ENCODE peak calls at places on chromosomes 12 and 14, in nine cellular contexts. S is A549; U is body of pancreas; K is CD4-positive, CD25-positive, alpha-beta regulatory T cell; N is HCT116; X is left ventricle myocardium inferior; J is hepatocyte; G is kidney; B is cardiac fibroblast. O is an unnamed sample.

GRCh38 chr12:45425426-45425825 is 209.5 kb downstream of the ANO6 start:
- DNase-seq in U (no peak), S (no peak), K (no peak), G (no peak), B (no peak), N (no peak), X (no peak), J (no peak), O (peak; percentile 69)

GRCh38 chr12:131832393-131833231 is 4.4 kb downstream of the MMP17 start:
- DNase-seq in G (no peak), S (peak; percentile 84), B (peak; percentile 68), X (peak; percentile 51), K (no peak), N (no peak), J (peak; percentile 7), U (no peak), O (peak; percentile 39)

GRCh38 chr12:65643595-65644386 is 180.5 kb upstream of the HMGA2 start:
- DNase-seq in N (no peak), J (no peak), X (no peak), U (no peak), K (no peak), S (no peak), B (no peak), G (no peak), O (no peak)

GRCh38 chr14:69326611-69327010 is 66.7 kb downstream of the GALNT16 start:
- DNase-seq in X (no peak), U (no peak), J (no peak), N (no peak), K (no peak), S (no peak), G (no peak), B (no peak), O (no peak)

GRCh38 chr12:26845057-26845666 is 12.2 kb upstream of the ITPR2 start:
- DNase-seq in J (peak; percentile 72), G (peak; percentile 77), X (peak; percentile 48), B (peak; percentile 65), U (peak; percentile 74), S (peak; percentile 50), K (no peak), N (peak; percentile 44), O (no peak)

GRCh38 chr14:76329150-76329881 is 46.6 kb upstream of the ESRRB start:
- DNase-seq in X (no peak), S (no peak), B (no peak), K (no peak), G (no peak), U (no peak), N (no peak), J (no peak), O (no peak)

GRCh38 chr12:22282283-22282682 is 52.2 kb downstream of the ST8SIA1 start:
- DNase-seq in N (no peak), J (peak; percentile 14), G (no peak), K (no peak), X (no peak), U (no peak), S (peak; percentile 5), B (peak; percentile 87), O (no peak)

GRCh38 chr14:55610717-55611370 is 30.8 kb downstream of the KTN1 start:
- DNase-seq in S (no peak), X (no peak), K (no peak), G (no peak), B (no peak), J (no peak), U (no peak), N (no peak), O (no peak)

GRCh38 chr14:61347771-61348443 is 26.5 kb downstream of the PRKCH start:
- DNase-seq in N (no peak), U (no peak), S (no peak), B (no peak), G (no peak), X (no peak), K (no peak), J (no peak), O (no peak)

GRCh38 chr14:78997811-78998210 is 827.6 kb downstream of the NRXN3 start:
- DNase-seq in B (peak; percentile 67), S (no peak), J (peak; percentile 72), K (no peak), X (no peak), N (no peak), U (peak; percentile 8), G (no peak), O (no peak)

GRCh38 chr14:74502236-74503019 is 8.9 kb downstream of the ISCA2 start:
- DNase-seq in K (no peak), S (peak; percentile 44), X (no peak), U (no peak), N (no peak), J (peak; percentile 61), B (peak; percentile 64), G (no peak), O (no peak)

DNA sequence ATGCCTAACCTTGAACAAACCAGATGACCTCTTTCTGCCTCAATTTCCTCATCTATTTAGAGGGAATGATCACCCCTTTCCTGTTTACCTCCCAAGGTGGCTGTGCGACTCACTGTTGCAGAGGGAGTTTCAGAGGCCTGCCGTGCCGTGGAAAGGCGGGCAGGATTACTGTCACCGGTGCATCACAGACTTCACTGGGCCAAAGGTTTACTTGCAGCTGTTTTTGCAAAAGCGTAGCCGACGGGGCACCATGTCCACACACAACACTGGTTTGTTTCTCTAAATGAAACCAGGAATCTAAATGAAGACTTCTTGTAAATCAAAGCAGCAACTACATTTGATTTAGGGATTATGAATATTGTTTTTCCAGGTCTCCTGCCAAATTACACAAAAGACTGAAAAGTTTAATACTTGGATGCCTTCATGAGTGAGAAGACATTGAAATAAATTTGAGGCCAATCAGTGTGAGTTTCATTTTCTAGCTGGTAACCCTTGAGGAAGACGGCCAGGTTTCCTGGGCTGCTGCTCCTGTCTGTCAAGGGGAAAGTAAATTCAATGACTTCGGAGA is 696.1 kb upstream of the TMEM132C start:
- DNase-seq in K (no peak), G (no peak), J (no peak), U (no peak), B (no peak), S (no peak), X (no peak), N (no peak), O (no peak)
- H3K4me3 ChIP-seq in K (no peak overlapping the region), G (no peak overlapping the region), J (no peak overlapping the region), U (no peak overlapping the region), B (no peak overlapping the region), S (no peak overlapping the region), X (no peak overlapping the region), N (no peak overlapping the region), O (no peak overlapping the region)

DNA sequence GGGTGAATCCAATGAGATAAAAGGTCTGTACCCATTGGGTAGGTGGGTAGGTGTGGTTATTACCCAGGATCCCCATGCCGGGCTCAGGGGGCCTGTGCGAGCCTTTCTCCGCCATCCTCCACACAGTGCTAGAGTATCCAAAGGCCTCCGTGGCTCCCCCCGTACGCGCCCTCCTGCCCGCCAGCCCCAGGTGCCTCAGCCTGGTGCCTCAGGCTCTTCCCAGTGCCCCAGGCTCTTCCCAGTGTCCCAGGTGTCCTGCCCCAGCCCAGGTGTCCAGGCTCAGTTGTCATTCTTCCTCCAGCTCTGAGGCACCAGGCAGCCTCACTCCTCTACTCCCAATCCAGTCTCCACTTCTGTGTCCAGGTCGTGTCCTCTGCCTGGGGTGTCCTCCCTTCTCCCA is 27.6 kb upstream of the YY1 start:
- DNase-seq in K (no peak), J (no peak), B (no peak), N (no peak), S (no peak), U (no peak), G (peak; percentile 43), X (no peak), O (no peak)
- H3K4me3 ChIP-seq in K (no peak overlapping the region), J (no peak overlapping the region), B (no peak overlapping the region), N (no peak overlapping the region), S (no peak overlapping the region), U (no peak overlapping the region), G (no peak overlapping the region), X (no peak overlapping the region), O (no peak overlapping the region)

GRCh38 chr12:109720152-109720855 is 6.7 kb downstream of the FAM222A start:
- DNase-seq in S (no peak), G (no peak), K (no peak), X (peak; percentile 57), U (peak; percentile 44), N (no peak), B (no peak), J (no peak), O (no peak)

GRCh38 chr12:109721276-109721675 is 7.7 kb downstream of the FAM222A start:
- DNase-seq in U (peak; percentile 83), X (peak; percentile 39), G (no peak), K (no peak), N (no peak), S (no peak), B (no peak), J (no peak), O (no peak)

GRCh38 chr12:109722022-109722752 is 8.6 kb downstream of the FAM222A start:
- DNase-seq in N (no peak), K (no peak), J (no peak), B (no peak), U (no peak), X (no peak), G (no peak), S (no peak), O (no peak)

GRCh38 chr12:109719123-109720022 is 5.7 kb downstream of the FAM222A start:
- DNase-seq in G (no peak), S (no peak), U (no peak), K (no peak), N (no peak), J (no peak), X (no peak), B (no peak), O (no peak)

GRCh38 chr12:109720856-109721189 is 7.2 kb downstream of the FAM222A start:
- DNase-seq in X (no peak), U (no peak), B (no peak), G (no peak), J (no peak), S (no peak), K (no peak), N (no peak), O (no peak)
- H3K4me3 ChIP-seq in X (peak overlapping the region; percentile 10), U (no peak overlapping the region), B (no peak overlapping the region), G (no peak overlapping the region), J (no peak overlapping the region), S (no peak overlapping the region), K (no peak overlapping the region), N (no peak overlapping the region), O (no peak overlapping the region)

GRCh38 chr12:67697981-67698380 is 49.4 kb downstream of the DYRK2 start:
- DNase-seq in N (no peak), K (no peak), X (no peak), B (no peak), G (no peak), U (no peak), J (no peak), S (no peak), O (no peak)

GRCh38 chr12:67695974-67696373 is 47.4 kb downstream of the DYRK2 start:
- DNase-seq in J (no peak), N (no peak), K (no peak), X (no peak), U (no peak), S (no peak), B (no peak), G (no peak), O (no peak)

GRCh38 chr12:67701121-67701520 is 52.6 kb downstream of the DYRK2 start:
- DNase-seq in G (no peak), U (no peak), N (no peak), J (no peak), B (no peak), X (no peak), K (no peak), S (no peak), O (no peak)

GRCh38 chr12:67697443-67697842 is 48.9 kb downstream of the DYRK2 start:
- DNase-seq in N (no peak), X (no peak), U (no peak), G (no peak), J (no peak), S (no peak), K (peak; percentile 36), B (no peak), O (no peak)

GRCh38 chr12:67698711-67699603 is 50.4 kb downstream of the DYRK2 start:
- DNase-seq in N (no peak), U (no peak), K (peak; percentile 51), S (no peak), G (no peak), B (no peak), X (no peak), J (no peak), O (peak; percentile 35)
- H3K4me3 ChIP-seq in N (no peak overlapping the region), U (no peak overlapping the region), K (peak overlapping the region; percentile 88), S (no peak overlapping the region), G (peak overlapping the region; percentile 7), B (no peak overlapping the region), X (peak overlapping the region; percentile 47), J (no peak overlapping the region), O (peak overlapping the region; percentile 17)